ENCODE peak calls at places on chromosome 7, in ten cellular contexts. S is AG04450, D is activated B cell treated with CpG ODN at 0.5 μM for 24 hours, V is AG04449, R is bronchial epithelial cell, O is MCF 10A, U is retinal pigment epithelial cell, L is WTC11, A is neural crest cell, P is psoas muscle. J is an unnamed sample.
A peak's percentile ranks its signal among the peaks of the same experiment; 100 is the strongest.

GRCh38 chr7:64639267-64640001 is 26.5 kb upstream of the ZNF107 start:
- DNase-seq in S (no peak), D (no peak), V (no peak), R (peak; percentile 61), O (no peak), U (no peak), L (no peak), A (no peak), P (no peak), J (peak; percentile 79)

GRCh38 chr7:106071999-106072714 is 40.0 kb downstream of the SYPL1 start:
- DNase-seq in S (no peak), D (no peak), V (no peak), R (peak; percentile 69), O (peak; percentile 53), U (no peak), L (no peak), A (no peak), P (no peak), J (peak; percentile 69)

GRCh38 chr7:123242467-123243097 is 42.8 kb upstream of the SLC13A1 start:
- DNase-seq in S (no peak), D (no peak), V (no peak), R (no peak), O (no peak), U (no peak), L (no peak), A (no peak), P (no peak), J (peak; percentile 2)

GRCh38 chr7:101108961-101109360 is 17.9 kb upstream of the SERPINE1 start:
- DNase-seq in S (no peak), D (no peak), V (no peak), R (peak; percentile 98), O (peak; percentile 94), U (peak; percentile 74), L (no peak), A (no peak), P (no peak), J (peak; percentile 99)

GRCh38 chr7:47787249-47788069 is 160.8 kb downstream of the PKD1L1 start:
- DNase-seq in S (no peak), D (no peak), V (no peak), R (no peak), O (no peak), U (no peak), L (no peak), A (no peak), P (no peak), J (no peak)

GRCh38 chr7:113120647-113121046 is 2.3 kb upstream of the SMIM30 start:
- DNase-seq in S (no peak), D (no peak), V (no peak), R (peak; percentile 14), O (no peak), U (no peak), L (no peak), A (no peak), P (no peak), J (no peak)

GRCh38 chr7:1666779-1667565 is 3.1 kb upstream of the ELFN1 start:
- DNase-seq in S (no peak), D (peak; percentile 28), V (no peak), R (no peak), O (no peak), U (no peak), L (no peak), A (no peak), P (peak; percentile 48), J (no peak)

GRCh38 chr7:81621893-81622292 is 148.0 kb downstream of the HGF start:
- DNase-seq in S (no peak), D (no peak), V (no peak), R (no peak), O (no peak), U (no peak), L (no peak), A (no peak), P (no peak), J (no peak)

GRCh38 chr7:121406866-121407439 is 10.8 kb upstream of the FAM3C start:
- DNase-seq in S (no peak), D (no peak), V (no peak), R (no peak), O (no peak), U (no peak), L (no peak), A (no peak), P (no peak), J (no peak)

GRCh38 chr7:106205621-106206222 is 79.1 kb downstream of the NAMPT start:
- DNase-seq in S (no peak), D (no peak), V (no peak), R (peak; percentile 36), O (peak; percentile 30), U (no peak), L (no peak), A (no peak), P (no peak), J (peak; percentile 40)

DNA sequence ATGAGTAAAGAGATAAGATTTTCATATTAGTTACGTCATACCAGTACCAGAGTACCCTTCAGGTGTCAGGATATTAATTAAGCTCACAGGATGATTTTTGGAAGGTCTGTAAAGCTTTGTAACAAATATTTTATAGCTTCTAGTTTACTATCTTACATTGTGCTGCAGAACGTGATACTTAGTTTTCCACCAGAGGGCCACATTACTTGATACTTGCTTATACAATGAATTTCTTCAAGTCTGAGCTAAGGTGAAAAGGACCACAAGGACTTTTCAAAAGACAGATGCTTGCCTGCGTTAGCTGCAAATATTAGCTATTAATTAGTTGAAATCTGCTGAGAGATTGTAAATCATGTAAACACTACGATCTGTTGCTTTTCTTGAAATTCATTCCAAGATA is 12.2 kb downstream of the FOXP2 start:
- DNase-seq in S (no peak), D (no peak), V (no peak), R (peak; percentile 33), O (peak; percentile 14), U (no peak), L (no peak), A (no peak), P (no peak), J (peak; percentile 33)
- TF ChIP-seq CTCF in S (peak; percentile 55), D (no peak), V (no peak), R (no peak), O (peak; percentile 34), U (peak; percentile 50), L (no peak), A (peak; percentile 64), P (peak; percentile 36), J (peak; percentile 45)

GRCh38 chr7:86914468-86915054 is 144.9 kb downstream of the ELAPOR2 start:
- DNase-seq in S (no peak), D (no peak), V (no peak), R (no peak), O (peak; percentile 34), U (no peak), L (no peak), A (no peak), P (no peak), J (peak; percentile 11)
- TF ChIP-seq CTCF in S (peak; percentile 58), D (no peak), V (peak; percentile 12), R (peak; percentile 13), O (peak; percentile 40), U (peak; percentile 61), L (peak; percentile 58), A (peak; percentile 71), P (peak; percentile 45), J (peak; percentile 21)

DNA sequence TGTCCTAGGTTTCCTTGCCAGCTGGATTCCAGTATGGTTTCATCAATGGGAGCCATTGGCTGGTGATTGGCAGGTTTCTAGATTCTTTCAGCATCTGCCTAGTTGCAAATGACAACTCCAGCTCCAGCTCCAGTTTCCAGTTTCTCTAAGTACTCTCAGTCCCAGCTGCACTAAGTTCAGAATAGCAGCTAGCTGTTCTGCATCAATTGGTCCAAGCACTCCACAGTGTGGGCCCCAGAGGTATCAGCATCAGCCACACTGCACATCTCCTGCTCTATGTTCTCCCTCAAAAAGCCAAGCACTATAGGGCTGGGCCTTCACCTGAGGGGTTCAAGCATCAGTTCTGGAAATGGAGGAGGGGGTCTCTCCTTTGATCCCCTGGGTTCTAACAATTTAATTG is 143.4 kb downstream of the VPS50 start:
- DNase-seq in S (no peak), D (no peak), V (no peak), R (no peak), O (no peak), U (no peak), L (no peak), A (no peak), P (no peak), J (no peak)
- TF ChIP-seq CTCF in S (no peak), D (no peak), V (no peak), R (no peak), O (no peak), U (no peak), L (no peak), A (no peak), P (no peak), J (no peak)

GRCh38 chr7:71633571-71634008 is 501.6 kb downstream of the GALNT17 start:
- DNase-seq in S (peak; percentile 1), D (no peak), V (peak; percentile 82), R (peak; percentile 70), O (peak; percentile 73), U (peak; percentile 98), L (no peak), A (no peak), P (no peak), J (peak; percentile 46)
- TF ChIP-seq CTCF in S (no peak), D (no peak), V (no peak), R (no peak), O (no peak), U (no peak), L (no peak), A (no peak), P (no peak), J (no peak)

DNA sequence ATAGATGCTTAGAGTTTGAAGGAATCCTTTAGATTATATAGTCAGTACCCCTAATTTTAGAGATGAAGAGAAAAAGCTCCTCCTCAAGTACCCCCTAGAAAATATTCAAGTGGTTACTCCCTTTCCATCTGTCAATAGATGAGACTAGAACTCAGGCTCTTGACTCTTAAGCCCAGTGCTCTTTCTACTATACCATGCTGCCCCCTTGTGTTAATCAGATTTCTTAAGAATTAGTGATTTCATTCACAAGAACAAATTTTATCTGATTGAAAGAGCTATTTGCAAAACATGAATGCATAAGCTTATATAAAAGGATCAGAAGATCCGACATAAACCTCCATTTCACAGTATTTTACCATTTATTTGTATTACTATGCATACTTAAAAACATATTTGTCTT is 179.3 kb downstream of the TFEC start:
- DNase-seq in S (peak; percentile 30), D (no peak), V (no peak), R (peak; percentile 72), O (peak; percentile 50), U (peak; percentile 27), L (no peak), A (no peak), P (no peak), J (peak; percentile 67)
- TF ChIP-seq CTCF in S (peak; percentile 53), D (no peak), V (peak; percentile 8), R (peak; percentile 32), O (peak; percentile 35), U (peak; percentile 48), L (peak; percentile 23), A (peak; percentile 69), P (peak; percentile 27), J (peak; percentile 41)